ENCODE peak calls at places on chromosomes 3 and 15, in seven cellular contexts. Q is NCI-H1417, S is head of caudate nucleus, T is COR-L47, J is pancreas, L is H4, K is iPS DF 6.9. B is an unnamed sample.

GRCh38 chr3:4508048-4508981 is 15.2 kb downstream of the ITPR1 start:
- DNase-seq in Q (no peak), S (no peak), T (no peak), J (no peak), L (no peak), K (no peak), B (peak)

GRCh38 chr3:29156071-29156715 is 124.7 kb upstream of the RBMS3 start:
- DNase-seq in Q (peak), S (no peak), T (no peak), J (no peak), L (peak), K (no peak), B (no peak)

GRCh38 chr15:38589502-38589901 is 24.9 kb upstream of the RASGRP1 start:
- DNase-seq in Q (no peak), S (no peak), T (no peak), J (no peak), L (peak), K (no peak), B (peak)

GRCh38 chr3:53183514-53183913 is 22.5 kb downstream of the PRKCD start:
- DNase-seq in Q (no peak), S (no peak), T (no peak), J (no peak), L (no peak), K (no peak), B (no peak)

GRCh38 chr3:89697321-89697916 is 590.0 kb downstream of the EPHA3 start:
- DNase-seq in Q (no peak), S (no peak), T (no peak), J (no peak), L (peak), K (no peak), B (peak)

GRCh38 chr15:68650901-68651709 is 72.3 kb downstream of the CORO2B start:
- DNase-seq in Q (no peak), S (peak), T (no peak), J (peak), L (no peak), K (peak), B (no peak)

GRCh38 chr3:46089237-46090011 is 62.1 kb upstream of the XCR1 start:
- DNase-seq in Q (no peak), S (peak), T (no peak), J (no peak), L (peak), K (no peak), B (peak)

GRCh38 chr15:63044645-63045437 is 2.3 kb downstream of the TPM1 start:
- DNase-seq in Q (no peak), S (no peak), T (no peak), J (no peak), L (peak), K (no peak), B (peak)

GRCh38 chr3:171753025-171753472 is 57.2 kb downstream of the PLD1 start:
- DNase-seq in Q (no peak), S (no peak), T (no peak), J (no peak), L (no peak), K (no peak), B (peak)

GRCh38 chr3:175890056-175890455 is 1030.9 kb downstream of the NAALADL2 start:
- DNase-seq in Q (no peak), S (no peak), T (no peak), J (no peak), L (no peak), K (no peak), B (no peak)

GRCh38 chr3:177642042-177642441 is 444.8 kb upstream of the TBL1XR1 start:
- DNase-seq in Q (no peak), S (no peak), T (no peak), J (no peak), L (no peak), K (no peak), B (no peak)

GRCh38 chr3:39124876-39125836 is 17.7 kb downstream of the TTC21A start:
- DNase-seq in Q (no peak), S (no peak), T (no peak), J (peak), L (peak), K (no peak), B (peak)

GRCh38 chr3:156816794-156817741 is 9.1 kb upstream of the LEKR1 start:
- DNase-seq in Q (peak), S (peak), T (peak), J (peak), L (peak), K (no peak), B (peak)

GRCh38 chr3:20039082-20039764 is 1.0 kb upstream of the KAT2B start:
- DNase-seq in Q (no peak), S (no peak), T (no peak), J (no peak), L (no peak), K (no peak), B (no peak)

GRCh38 chr15:40183636-40184463 is 23.0 kb downstream of the BUB1B start:
- DNase-seq in Q (no peak), S (no peak), T (no peak), J (no peak), L (no peak), K (no peak), B (no peak)

GRCh38 chr3:182760576-182761164 is 32.6 kb upstream of the ATP11B start:
- DNase-seq in Q (no peak), S (no peak), T (no peak), J (peak), L (no peak), K (no peak), B (no peak)

GRCh38 chr3:149534671-149535394 is 60.3 kb downstream of the TM4SF4 start:
- DNase-seq in Q (peak), S (peak), T (peak), J (no peak), L (peak), K (no peak), B (peak)

GRCh38 chr3:187954486-187955075 is 199.4 kb upstream of the LPP start:
- DNase-seq in Q (no peak), S (no peak), T (no peak), J (no peak), L (peak), K (no peak), B (peak)

GRCh38 chr3:29324180-29324651 is 43.3 kb downstream of the RBMS3 start:
- DNase-seq in Q (no peak), S (no peak), T (no peak), J (peak), L (no peak), K (no peak), B (peak)

GRCh38 chr15:60423540-60423939 is 25.8 kb upstream of the ANXA2 start:
- DNase-seq in Q (no peak), S (peak), T (peak), J (no peak), L (peak), K (no peak), B (peak)

GRCh38 chr3:146247906-146248305 is 3.0 kb downstream of the PLSCR4 start:
- DNase-seq in Q (no peak), S (no peak), T (no peak), J (no peak), L (no peak), K (no peak), B (no peak)

GRCh38 chr3:156630081-156630772 is 44.2 kb upstream of the TIPARP start:
- DNase-seq in Q (no peak), S (no peak), T (no peak), J (no peak), L (peak), K (no peak), B (no peak)

GRCh38 chr15:34353627-34354026 is 10.5 kb downstream of the NUTM1 start:
- DNase-seq in Q (no peak), S (no peak), T (no peak), J (no peak), L (no peak), K (no peak), B (no peak)

GRCh38 chr3:23161896-23162570 is 41.1 kb upstream of the UBE2E2 start:
- DNase-seq in Q (no peak), S (no peak), T (no peak), J (no peak), L (no peak), K (no peak), B (no peak)

GRCh38 chr3:138148503-138148902 is 16.3 kb upstream of the A4GNT start:
- DNase-seq in Q (no peak), S (no peak), T (no peak), J (no peak), L (no peak), K (no peak), B (no peak)

GRCh38 chr15:93088981-93089854 is at the start of gene RGMA:
- DNase-seq in Q (no peak), S (no peak), T (peak), J (peak), L (no peak), K (no peak), B (no peak)

GRCh38 chr3:159165972-159166371 is 364.1 kb downstream of the MFSD1 start:
- DNase-seq in Q (no peak), S (no peak), T (no peak), J (no peak), L (no peak), K (no peak), B (no peak)

GRCh38 chr3:12648384-12648959 is 15.4 kb downstream of the RAF1 start:
- DNase-seq in Q (no peak), S (no peak), T (no peak), J (no peak), L (no peak), K (no peak), B (no peak)

GRCh38 chr15:95291878-95292472 is 1038.5 kb upstream of the NR2F2 start:
- DNase-seq in Q (peak), S (no peak), T (no peak), J (no peak), L (peak), K (no peak), B (peak)

GRCh38 chr15:50107591-50108408 is 11.2 kb downstream of the ATP8B4 start:
- DNase-seq in Q (no peak), S (no peak), T (no peak), J (no peak), L (no peak), K (no peak), B (no peak)

GRCh38 chr15:64850778-64851502 is 9.2 kb downstream of the PLEKHO2 start:
- DNase-seq in Q (no peak), S (no peak), T (no peak), J (no peak), L (no peak), K (no peak), B (no peak)

GRCh38 chr3:65669163-65669875 is 369.4 kb downstream of the MAGI1 start:
- DNase-seq in Q (no peak), S (no peak), T (no peak), J (no peak), L (peak), K (no peak), B (peak)